ENCODE peak calls at places on chromosome 19, in seven cellular contexts. A is A549; U is AG09309; G is nephron progenitor cell; E is cardiac fibroblast; I is cardiac muscle cell; R is CD4-positive, alpha-beta T cell. Y is an unnamed sample.

GRCh38 chr19:18899624-18900560 is 3.9 kb upstream of the CERS1 start:
- DNase-seq in A (no peak), U (no peak), G (no peak), E (no peak), I (no peak), R (no peak), Y (no peak)

GRCh38 chr19:46952874-46953273 is 66.8 kb upstream of the NPAS1 start:
- DNase-seq in A (no peak), U (no peak), G (no peak), E (no peak), I (no peak), R (no peak), Y (no peak)

GRCh38 chr19:18119243-18120105 is 21.9 kb downstream of the MAST3 start:
- DNase-seq in A (no peak), U (no peak), G (no peak), E (no peak), I (no peak), R (peak; percentile 63), Y (no peak)

GRCh38 chr19:53131732-53132131 is 978 bp downstream of the ZNF415 start:
- DNase-seq in A (no peak), U (no peak), G (no peak), E (no peak), I (no peak), R (no peak), Y (no peak)

GRCh38 chr19:38544569-38545315 is 73.0 kb downstream of the MAP4K1 start:
- DNase-seq in A (no peak), U (no peak), G (no peak), E (peak; percentile 23), I (peak; percentile 10), R (no peak), Y (no peak)

GRCh38 chr19:55253842-55254624 is 4.8 kb downstream of the PPP6R1 start:
- DNase-seq in A (no peak), U (no peak), G (no peak), E (no peak), I (no peak), R (peak; percentile 61), Y (no peak)

GRCh38 chr19:38134538-38135149 is 89.4 kb downstream of the DPF1 start:
- DNase-seq in A (peak; percentile 81), U (no peak), G (peak; percentile 48), E (peak; percentile 72), I (peak; percentile 53), R (no peak), Y (peak; percentile 57)

GRCh38 chr19:46460981-46461380 is 10.4 kb downstream of the PNMA8A start:
- DNase-seq in A (no peak), U (no peak), G (no peak), E (no peak), I (no peak), R (no peak), Y (no peak)

GRCh38 chr19:41784337-41785239 is 11.8 kb upstream of the CEACAM3 start:
- DNase-seq in A (no peak), U (no peak), G (no peak), E (no peak), I (no peak), R (no peak), Y (no peak)

GRCh38 chr19:52897149-52897935 is at the start of gene ZNF320:
- DNase-seq in A (no peak), U (peak; percentile 57), G (peak; percentile 97), E (peak; percentile 93), I (peak; percentile 96), R (peak; percentile 87), Y (peak; percentile 98)

GRCh38 chr19:51407631-51408131 is 9.8 kb downstream of the SIGLEC10 start:
- DNase-seq in A (peak; percentile 56), U (no peak), G (no peak), E (peak; percentile 56), I (peak; percentile 44), R (no peak), Y (no peak)

GRCh38 chr19:39996811-39997594 is at the start of gene ZNF546:
- DNase-seq in A (peak; percentile 100), U (no peak), G (peak; percentile 85), E (peak; percentile 94), I (peak; percentile 92), R (peak; percentile 86), Y (peak; percentile 72)

GRCh38 chr19:36256853-36257511 is 42.1 kb downstream of the ZNF146 start:
- DNase-seq in A (no peak), U (no peak), G (no peak), E (no peak), I (no peak), R (no peak), Y (no peak)

GRCh38 chr19:10769533-10770491 is 51.9 kb downstream of the DNM2 start:
- DNase-seq in A (no peak), U (no peak), G (peak; percentile 20), E (peak; percentile 42), I (peak; percentile 42), R (peak; percentile 32), Y (no peak)
- TF ChIP-seq CTCF in A (peak; percentile 26), U (peak; percentile 34), G (no peak), E (peak; percentile 31), I (peak; percentile 15), R (peak; percentile 41), Y (peak; percentile 43)

GRCh38 chr19:623175-623916 is 10.0 kb downstream of the POLRMT start:
- DNase-seq in A (no peak), U (no peak), G (no peak), E (no peak), I (no peak), R (no peak), Y (no peak)

GRCh38 chr19:624433-625109 is 8.8 kb downstream of the POLRMT start:
- DNase-seq in A (no peak), U (no peak), G (no peak), E (no peak), I (no peak), R (no peak), Y (no peak)

GRCh38 chr19:622666-623065 is 10.7 kb downstream of the POLRMT start:
- DNase-seq in A (no peak), U (no peak), G (no peak), E (no peak), I (no peak), R (no peak), Y (no peak)

GRCh38 chr19:625257-625656 is 8.1 kb downstream of the POLRMT start:
- DNase-seq in A (no peak), U (no peak), G (no peak), E (no peak), I (no peak), R (no peak), Y (no peak)

GRCh38 chr19:623974-624373 is 9.4 kb downstream of the POLRMT start:
- DNase-seq in A (peak; percentile 75), U (peak; percentile 52), G (no peak), E (peak; percentile 88), I (peak; percentile 76), R (no peak), Y (no peak)
- TF ChIP-seq CTCF in A (no peak), U (no peak), G (no peak), E (no peak), I (no peak), R (no peak), Y (no peak)

GRCh38 chr19:5077209-5077515 is 108.2 kb downstream of the KDM4B start:
- DNase-seq in A (no peak), U (no peak), G (no peak), E (no peak), I (no peak), R (no peak), Y (no peak)
- TF ChIP-seq CTCF in A (no peak), U (no peak), G (no peak), E (no peak), I (no peak), R (no peak), Y (no peak)

DNA sequence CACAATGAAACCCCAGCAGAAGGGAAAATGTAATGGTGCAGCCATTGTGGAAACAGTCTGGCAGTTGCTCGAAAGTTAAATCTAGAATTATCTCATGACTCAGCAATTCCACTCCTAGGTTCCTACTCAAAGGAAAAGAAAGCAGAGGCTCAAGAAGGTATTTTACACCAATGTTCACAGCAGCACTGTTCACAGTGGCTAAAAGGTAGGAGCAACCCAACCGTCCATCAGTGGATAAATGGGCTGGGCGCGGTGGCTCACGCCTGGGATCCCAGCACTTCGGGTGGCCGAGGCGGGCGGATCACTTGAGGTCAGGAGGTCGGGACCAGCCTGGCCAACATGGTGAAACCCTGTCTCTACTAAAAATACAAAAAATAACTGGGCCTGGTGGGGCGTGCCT is 25.9 kb downstream of the ZFR2 start:
- DNase-seq in A (no peak), U (no peak), G (no peak), E (no peak), I (no peak), R (no peak), Y (no peak)
- TF ChIP-seq CTCF in A (no peak), U (no peak), G (no peak), E (no peak), I (no peak), R (no peak), Y (no peak)

DNA sequence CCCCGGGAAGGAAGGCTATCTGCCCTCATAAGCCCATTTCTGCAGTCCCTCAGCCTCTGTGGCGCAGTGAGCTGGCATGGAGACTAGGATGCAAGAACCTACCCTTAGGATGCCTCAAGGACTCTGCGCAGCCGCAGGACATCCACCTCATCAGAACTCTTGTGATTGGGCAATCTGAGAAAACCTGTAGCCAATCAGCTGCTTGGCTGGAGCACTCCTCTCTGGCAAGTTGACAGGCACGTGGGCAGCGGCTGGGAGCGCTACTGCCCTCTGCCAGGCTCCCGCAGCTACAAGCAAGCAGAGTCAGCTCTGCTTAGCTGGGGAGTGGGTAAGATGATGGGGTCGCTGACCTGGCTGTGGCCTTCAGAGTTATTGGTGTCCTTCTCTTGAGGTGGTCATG is 1.5 kb upstream of the ECSIT start:
- DNase-seq in A (peak; percentile 56), U (no peak), G (peak; percentile 39), E (peak; percentile 90), I (peak; percentile 90), R (peak; percentile 22), Y (peak; percentile 29)
- TF ChIP-seq CTCF in A (no peak), U (peak; percentile 19), G (no peak), E (peak; percentile 34), I (peak; percentile 44), R (no peak), Y (peak; percentile 19)

GRCh38 chr19:44855606-44856005 is 9.5 kb downstream of the NECTIN2 start:
- DNase-seq in A (no peak), U (no peak), G (no peak), E (no peak), I (no peak), R (no peak), Y (no peak)

GRCh38 chr19:44857837-44858236 is 11.7 kb downstream of the NECTIN2 start:
- DNase-seq in A (no peak), U (no peak), G (no peak), E (no peak), I (no peak), R (no peak), Y (no peak)

GRCh38 chr19:44850641-44851109 is 4.6 kb downstream of the NECTIN2 start:
- DNase-seq in A (no peak), U (no peak), G (peak; percentile 17), E (no peak), I (no peak), R (no peak), Y (no peak)

GRCh38 chr19:44851427-44851826 is 5.3 kb downstream of the NECTIN2 start:
- DNase-seq in A (no peak), U (no peak), G (no peak), E (no peak), I (no peak), R (no peak), Y (no peak)

GRCh38 chr19:44856438-44857083 is 10.5 kb downstream of the NECTIN2 start:
- DNase-seq in A (no peak), U (no peak), G (no peak), E (peak; percentile 32), I (no peak), R (no peak), Y (no peak)
- TF ChIP-seq CTCF in A (no peak), U (no peak), G (no peak), E (no peak), I (no peak), R (no peak), Y (no peak)